ENCODE peak calls at places on chromosomes 1 and 21, in seven cellular contexts. A is breast epithelium, R is psoas muscle, B is right lobe of liver, N is OCI-LY7, T is kidney epithelial cell, D is hepatocyte. P is an unnamed sample. For H3K36me3, the result is how much of the 10 kb centered on the place peaks cover.

GRCh38 chr1:160837558-160838205 is 25.0 kb downstream of the CD244 start:
- DNase-seq in T (peak), B (no peak), A (no peak), R (peak), D (no peak), N (peak), P (peak)

GRCh38 chr1:96971849-96972602 is 250.4 kb downstream of the PTBP2 start:
- DNase-seq in N (no peak), R (no peak), A (no peak), T (no peak), B (no peak), D (no peak), P (no peak)

GRCh38 chr1:170666661-170667060 is 2.7 kb downstream of the PRRX1 start:
- DNase-seq in N (no peak), R (peak), D (no peak), T (no peak), B (no peak), A (no peak), P (no peak)

GRCh38 chr1:159881930-159882839 is 17.8 kb downstream of the CFAP45 start:
- DNase-seq in R (peak), T (peak), B (peak), N (no peak), D (peak), A (peak), P (peak)

GRCh38 chr21:39575778-39576177 is 37.0 kb upstream of the B3GALT5 start:
- DNase-seq in R (no peak), A (no peak), T (peak), B (no peak), N (no peak), D (no peak), P (peak)

GRCh38 chr1:7640350-7640749 is 130.7 kb upstream of the VAMP3 start:
- DNase-seq in T (no peak), B (no peak), N (no peak), A (no peak), D (no peak), R (no peak), P (no peak)

GRCh38 chr1:97989094-97989680 is 68.4 kb upstream of the DPYD start:
- DNase-seq in D (no peak), N (no peak), A (no peak), T (no peak), B (no peak), R (no peak), P (peak)

GRCh38 chr1:67174716-67175284 is 8.5 kb downstream of the IL23R start:
- DNase-seq in B (no peak), T (no peak), R (no peak), D (no peak), A (no peak), N (no peak), P (no peak)

GRCh38 chr1:86640161-86640560 is 64.2 kb upstream of the SH3GLB1 start:
- DNase-seq in N (no peak), R (no peak), B (no peak), T (no peak), D (no peak), A (no peak), P (peak)

GRCh38 chr1:16083486-16083885 is 10.0 kb upstream of the FAM131C start:
- DNase-seq in D (no peak), R (no peak), A (no peak), N (no peak), B (no peak), T (no peak), P (no peak)

GRCh38 chr1:84675631-84676030 is 14.6 kb downstream of the SSX2IP start:
- DNase-seq in T (no peak), D (no peak), A (no peak), R (no peak), N (no peak), B (no peak), P (no peak)

GRCh38 chr1:206563367-206563953 is 48.8 kb downstream of the EIF2D start:
- DNase-seq in B (no peak), D (no peak), A (no peak), N (no peak), T (no peak), R (no peak), P (peak)

GRCh38 chr21:33023574-33024277 is 2.0 kb upstream of the OLIG2 start:
- DNase-seq in N (no peak), D (no peak), T (no peak), B (peak), A (no peak), R (no peak), P (no peak)

GRCh38 chr1:183304466-183305122 is 113.6 kb downstream of the NMNAT2 start:
- DNase-seq in D (no peak), N (no peak), A (no peak), T (no peak), B (no peak), R (no peak), P (no peak)

GRCh38 chr1:53548031-53548491 is 88.9 kb downstream of the DMRTB1 start:
- DNase-seq in T (no peak), A (peak), R (no peak), D (no peak), B (peak), N (no peak), P (no peak)

GRCh38 chr1:65002156-65002507 is 35.8 kb upstream of the JAK1 start:
- DNase-seq in T (no peak), R (peak), A (no peak), B (no peak), D (no peak), N (no peak), P (no peak)
- H3K4me3 ChIP-seq in T (peak), R (peak), A (peak), B (peak), D (peak), N (no peak), P (peak)

DNA sequence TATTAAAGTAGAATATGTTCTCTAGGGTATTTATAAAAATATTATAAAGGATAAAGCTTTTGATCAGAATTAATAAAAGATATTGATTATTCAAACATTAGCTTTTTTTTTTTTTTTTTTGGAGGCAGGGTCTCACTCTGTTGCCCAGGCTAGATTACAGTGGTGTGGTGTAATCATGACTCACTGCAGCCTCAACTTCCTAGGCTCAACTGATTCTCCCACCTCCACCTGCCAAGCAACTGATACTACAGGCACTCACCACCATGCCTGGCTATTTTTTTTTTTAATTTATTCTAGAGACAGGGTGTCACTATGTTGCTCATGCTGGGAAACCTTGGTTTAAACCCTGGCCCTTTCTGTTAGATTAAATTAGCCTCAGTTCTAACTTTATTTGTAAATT is 188.3 kb downstream of the CLEC20A start:
- DNase-seq in T (no peak), B (no peak), D (no peak), N (no peak), R (no peak), A (no peak), P (peak)
- H3K36me3 ChIP-seq in T (under half), B (under half), D (under half), N (under half), R (under half), A (under half), P (under half)

GRCh38 chr1:232949636-232950196 is 695 bp upstream of the NTPCR start:
- DNase-seq in N (peak), B (no peak), T (no peak), R (no peak), D (no peak), A (no peak), P (no peak)

GRCh38 chr1:232950919-232951579 is 638 bp downstream of the NTPCR start:
- DNase-seq in T (no peak), N (peak), R (no peak), B (no peak), A (no peak), D (peak), P (peak)

GRCh38 chr1:232951605-232952004 is 1.2 kb downstream of the NTPCR start:
- DNase-seq in T (no peak), R (no peak), N (no peak), B (no peak), A (no peak), D (no peak), P (no peak)

GRCh38 chr1:232952514-232953175 is 2.2 kb downstream of the NTPCR start:
- DNase-seq in N (peak), T (no peak), R (peak), A (no peak), D (peak), B (no peak), P (peak)

GRCh38 chr1:232950197-232950918 is at the start of gene NTPCR:
- DNase-seq in B (peak), A (peak), R (peak), D (peak), T (peak), N (peak), P (peak)
- TF ChIP-seq CTCF in B (peak), A (no peak), R (no peak), D (no peak), T (no peak), N (no peak), P (no peak)

DNA sequence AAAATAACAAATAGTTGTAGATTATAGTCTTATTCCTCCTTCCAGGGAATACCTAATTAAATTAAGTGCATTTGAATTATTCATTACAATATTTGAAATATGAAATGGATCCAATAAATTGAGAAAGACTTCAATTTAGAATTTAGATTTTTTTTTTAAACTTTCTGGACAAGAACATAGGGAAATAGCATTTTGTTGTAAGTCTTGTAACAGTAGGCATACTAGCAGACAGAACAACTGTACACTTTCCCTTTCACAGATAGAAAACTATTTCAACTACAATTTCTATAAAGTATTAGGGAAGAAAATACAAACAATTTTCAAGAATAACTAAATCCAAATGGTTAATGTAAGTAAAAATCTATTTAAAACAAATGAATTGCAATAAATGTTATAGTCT is 577.5 kb downstream of the USP25 start:
- DNase-seq in A (no peak), T (no peak), B (no peak), R (no peak), N (no peak), D (no peak), P (no peak)
- H3K4me3 ChIP-seq in A (peak), T (no peak), B (peak), R (peak), N (no peak), D (no peak), P (no peak)